ENCODE peak calls at places on chromosomes 13 and 19, in seven cellular contexts. M is neural progenitor cell, G is tibial nerve, P is nephron progenitor cell, Y is astrocyte, R is thyroid gland, W is OCI-LY7. K is an unnamed sample.
A peak's percentile ranks its signal among the peaks of the same experiment; 100 is the strongest.

GRCh38 chr19:340620-341385 is 3.8 kb downstream of the MIER2 start:
- DNase-seq in M (no peak), G (no peak), P (no peak), Y (no peak), R (no peak), W (no peak), K (no peak)

GRCh38 chr13:103063376-103063775 is 2.8 kb downstream of the SLC10A2 start:
- DNase-seq in M (no peak), G (no peak), P (no peak), Y (no peak), R (no peak), W (no peak), K (no peak)

GRCh38 chr13:114225610-114226009 is 9.1 kb upstream of the CDC16 start:
- DNase-seq in M (no peak), G (no peak), P (no peak), Y (no peak), R (no peak), W (no peak), K (no peak)

GRCh38 chr19:23482829-23483228 is 87.6 kb upstream of the ZNF91 start:
- DNase-seq in M (no peak), G (no peak), P (no peak), Y (no peak), R (no peak), W (no peak), K (no peak)

GRCh38 chr19:35787227-35787799 is 11.9 kb downstream of the ARHGAP33 start:
- DNase-seq in M (no peak), G (no peak), P (no peak), Y (no peak), R (no peak), W (no peak), K (no peak)

GRCh38 chr13:27401210-27401609 is 23.2 kb upstream of the GTF3A start:
- DNase-seq in M (no peak), G (no peak), P (no peak), Y (no peak), R (no peak), W (no peak), K (no peak)

GRCh38 chr19:47095707-47096704 is 17.6 kb downstream of the ZC3H4 start:
- DNase-seq in M (no peak), G (no peak), P (no peak), Y (peak; percentile 86), R (peak; percentile 96), W (no peak), K (no peak)

GRCh38 chr13:41222259-41222852 is 28.0 kb upstream of the KBTBD7 start:
- DNase-seq in M (peak; percentile 61), G (no peak), P (peak; percentile 46), Y (peak; percentile 23), R (peak; percentile 25), W (peak; percentile 63), K (no peak)

GRCh38 chr13:109840201-109840892 is 54.0 kb upstream of the IRS2 start:
- DNase-seq in M (peak; percentile 72), G (no peak), P (no peak), Y (peak; percentile 75), R (no peak), W (no peak), K (no peak)

GRCh38 chr13:23656637-23657036 is 86.4 kb downstream of the TNFRSF19 start:
- DNase-seq in M (no peak), G (no peak), P (no peak), Y (peak; percentile 96), R (no peak), W (no peak), K (no peak)

GRCh38 chr19:46077815-46078167 is 37.0 kb upstream of the IGFL4 start:
- DNase-seq in M (no peak), G (no peak), P (no peak), Y (no peak), R (no peak), W (no peak), K (no peak)
- TF ChIP-seq CTCF in M (no peak), G (no peak), P (peak; percentile 43), Y (no peak), R (no peak), W (peak; percentile 7), K (no peak)

GRCh38 chr19:3700242-3701032 is at the start of gene PIP5K1C:
- DNase-seq in M (peak; percentile 97), G (peak; percentile 83), P (peak; percentile 98), Y (peak; percentile 38), R (peak; percentile 88), W (peak; percentile 91), K (peak; percentile 74)
- TF ChIP-seq CTCF in M (peak; percentile 68), G (peak; percentile 95), P (peak; percentile 49), Y (peak; percentile 61), R (peak; percentile 91), W (peak; percentile 71), K (peak; percentile 44)

GRCh38 chr19:38685666-38686529 is 38.4 kb downstream of the ACTN4 start:
- DNase-seq in M (peak; percentile 80), G (no peak), P (no peak), Y (peak; percentile 53), R (peak; percentile 49), W (no peak), K (no peak)
- TF ChIP-seq CTCF in M (peak; percentile 40), G (peak; percentile 30), P (peak; percentile 30), Y (peak; percentile 52), R (peak; percentile 50), W (peak; percentile 23), K (no peak)

GRCh38 chr13:25602206-25602605 is 230.4 kb downstream of the ATP8A2 start:
- DNase-seq in M (no peak), G (no peak), P (no peak), Y (no peak), R (no peak), W (no peak), K (no peak)

GRCh38 chr13:25607096-25607495 is 235.3 kb downstream of the ATP8A2 start:
- DNase-seq in M (no peak), G (no peak), P (no peak), Y (no peak), R (no peak), W (no peak), K (no peak)

GRCh38 chr13:25608181-25608580 is 236.4 kb downstream of the ATP8A2 start:
- DNase-seq in M (no peak), G (no peak), P (no peak), Y (no peak), R (no peak), W (no peak), K (no peak)
- TF ChIP-seq CTCF in M (no peak), G (no peak), P (no peak), Y (no peak), R (no peak), W (no peak), K (no peak)

GRCh38 chr13:37918116-37919100 is 48.8 kb upstream of the TRPC4 start:
- DNase-seq in M (peak; percentile 3), G (no peak), P (no peak), Y (no peak), R (no peak), W (no peak), K (no peak)
- TF ChIP-seq CTCF in M (no peak), G (no peak), P (no peak), Y (no peak), R (no peak), W (no peak), K (no peak)

GRCh38 chr13:52736891-52737290 is 2.7 kb downstream of the CNMD start:
- DNase-seq in M (no peak), G (no peak), P (no peak), Y (no peak), R (no peak), W (no peak), K (no peak)

GRCh38 chr13:52737451-52737850 is 2.2 kb downstream of the CNMD start:
- DNase-seq in M (no peak), G (no peak), P (no peak), Y (no peak), R (no peak), W (no peak), K (no peak)

GRCh38 chr13:52739468-52740071 is at the start of gene CNMD:
- DNase-seq in M (peak; percentile 50), G (no peak), P (peak; percentile 27), Y (no peak), R (no peak), W (no peak), K (no peak)

GRCh38 chr13:52737900-52738299 is 1.7 kb downstream of the CNMD start:
- DNase-seq in M (no peak), G (no peak), P (no peak), Y (no peak), R (no peak), W (no peak), K (no peak)

DNA sequence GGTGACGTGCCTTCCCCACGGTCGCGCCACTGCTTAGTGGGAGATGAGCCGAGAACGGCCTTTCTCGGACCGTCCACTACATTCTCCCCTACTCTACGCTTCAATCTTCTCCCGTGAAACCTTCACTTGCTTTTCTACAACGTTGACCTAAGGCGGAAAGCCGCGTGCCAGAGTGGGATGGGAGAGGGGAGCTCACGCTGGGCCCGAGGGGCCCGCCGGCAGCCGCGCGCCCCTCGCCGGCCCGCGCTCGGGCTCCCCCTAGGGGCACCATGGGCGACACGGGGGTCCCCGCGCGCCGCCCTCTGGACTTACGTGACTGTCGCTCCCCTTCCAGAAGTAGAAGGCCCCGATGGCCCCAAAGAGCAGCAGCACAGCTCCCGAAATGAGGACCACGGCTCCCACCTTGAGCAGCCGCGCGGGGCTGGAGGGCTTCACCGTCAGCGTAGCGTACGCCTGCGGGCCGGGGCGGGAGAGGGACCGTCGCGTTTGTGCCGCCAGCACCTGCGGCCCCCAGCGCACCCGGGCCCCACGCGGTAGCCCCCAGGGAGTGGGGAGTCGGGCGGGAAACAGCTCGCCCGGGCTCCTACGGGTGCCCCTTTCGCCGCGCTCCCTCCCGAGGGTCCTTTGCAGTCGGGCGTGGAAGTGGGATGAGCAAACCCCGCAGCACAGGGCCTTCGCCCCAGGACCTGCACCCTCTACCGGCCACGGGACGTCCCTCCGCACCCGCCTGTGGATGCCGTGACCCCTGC is 727 bp downstream of the CNMD start:
- DNase-seq in M (peak; percentile 87), G (no peak), P (peak; percentile 78), Y (no peak), R (peak; percentile 11), W (no peak), K (no peak)
- TF ChIP-seq CTCF in M (peak; percentile 85), G (peak; percentile 64), P (peak; percentile 72), Y (peak; percentile 18), R (peak; percentile 43), W (no peak), K (no peak)

K was measured in omental fat pad.